ENCODE peak calls at places on chromosomes 2 and 18, in eight cellular contexts. F is heart right ventricle, T is colonic mucosa, E is nephron progenitor cell, V is OCI-LY7, Z is brain microvascular endothelial cell, J is epithelial cell of esophagus, N is foreskin fibroblast. M is an unnamed sample.

GRCh38 chr2:28557389-28558119 is 61.7 kb downstream of the PLB1 start:
- DNase-seq in E (no peak), N (no peak), Z (no peak), J (no peak), V (no peak), T (no peak), F (no peak), M (no peak)

GRCh38 chr18:7122376-7122775 is 4.8 kb upstream of the LAMA1 start:
- DNase-seq in E (no peak), J (no peak), V (no peak), T (no peak), F (no peak), N (no peak), Z (no peak), M (no peak)

GRCh38 chr2:199875400-199875799 is 24.4 kb upstream of the FTCDNL1 start:
- DNase-seq in N (no peak), F (no peak), T (no peak), E (no peak), J (no peak), V (no peak), Z (no peak), M (no peak)

GRCh38 chr2:128389521-128389920 is 70.9 kb upstream of the HS6ST1 start:
- DNase-seq in Z (no peak), T (no peak), E (no peak), F (no peak), N (no peak), J (no peak), V (no peak), M (no peak)

GRCh38 chr18:33914399-33914798 is 310.3 kb downstream of the NOL4 start:
- DNase-seq in V (no peak), Z (peak), T (no peak), J (peak), F (no peak), E (no peak), N (no peak), M (no peak)

GRCh38 chr2:210663574-210663973 is 107.2 kb downstream of the CPS1 start:
- DNase-seq in V (no peak), J (peak), F (peak), N (peak), E (peak), Z (peak), T (no peak), M (no peak)

GRCh38 chr2:148999451-148999891 is 39.0 kb upstream of the LYPD6B start:
- DNase-seq in Z (no peak), T (peak), J (no peak), F (no peak), E (no peak), V (no peak), N (no peak), M (no peak)

GRCh38 chr18:68991281-68991680 is 193.4 kb downstream of the CCDC102B start:
- DNase-seq in J (no peak), F (no peak), T (no peak), E (no peak), Z (peak), V (no peak), N (peak), M (no peak)

GRCh38 chr2:15174567-15174966 is 386.6 kb downstream of the NBAS start:
- DNase-seq in V (no peak), N (no peak), J (no peak), T (no peak), Z (no peak), F (no peak), E (no peak), M (no peak)

GRCh38 chr2:239951825-239952224 is 73.3 kb downstream of the NDUFA10 start:
- DNase-seq in V (no peak), E (no peak), Z (no peak), J (no peak), T (no peak), N (no peak), F (no peak), M (no peak)

GRCh38 chr2:154455871-154456270 is 242.6 kb upstream of the KCNJ3 start:
- DNase-seq in N (no peak), V (no peak), F (no peak), E (no peak), J (no peak), Z (no peak), T (no peak), M (no peak)
- TF ChIP-seq CTCF in N (no peak), V (no peak), F (no peak), E (no peak), J (no peak), Z (no peak), T (no peak), M (no peak)

GRCh38 chr18:53148056-53148574 is 808.1 kb downstream of the DCC start:
- DNase-seq in Z (no peak), N (no peak), V (no peak), T (no peak), E (peak), J (no peak), F (no peak), M (no peak)

GRCh38 chr18:53152478-53152877 is 812.5 kb downstream of the DCC start:
- DNase-seq in J (no peak), Z (no peak), V (no peak), F (no peak), E (no peak), N (no peak), T (no peak), M (no peak)

GRCh38 chr18:53153800-53154199 is 813.8 kb downstream of the DCC start:
- DNase-seq in T (no peak), E (no peak), Z (no peak), J (no peak), F (no peak), V (no peak), N (no peak), M (no peak)

GRCh38 chr18:53147472-53147871 is 807.5 kb downstream of the DCC start:
- DNase-seq in F (no peak), T (no peak), J (no peak), N (no peak), Z (no peak), E (no peak), V (no peak), M (no peak)

GRCh38 chr18:53153281-53153680 is 813.3 kb downstream of the DCC start:
- DNase-seq in V (peak), N (no peak), Z (no peak), F (no peak), T (no peak), J (no peak), E (peak), M (no peak)
- TF ChIP-seq CTCF in V (peak), N (no peak), Z (no peak), F (peak), T (no peak), J (no peak), E (peak), M (no peak)

DNA sequence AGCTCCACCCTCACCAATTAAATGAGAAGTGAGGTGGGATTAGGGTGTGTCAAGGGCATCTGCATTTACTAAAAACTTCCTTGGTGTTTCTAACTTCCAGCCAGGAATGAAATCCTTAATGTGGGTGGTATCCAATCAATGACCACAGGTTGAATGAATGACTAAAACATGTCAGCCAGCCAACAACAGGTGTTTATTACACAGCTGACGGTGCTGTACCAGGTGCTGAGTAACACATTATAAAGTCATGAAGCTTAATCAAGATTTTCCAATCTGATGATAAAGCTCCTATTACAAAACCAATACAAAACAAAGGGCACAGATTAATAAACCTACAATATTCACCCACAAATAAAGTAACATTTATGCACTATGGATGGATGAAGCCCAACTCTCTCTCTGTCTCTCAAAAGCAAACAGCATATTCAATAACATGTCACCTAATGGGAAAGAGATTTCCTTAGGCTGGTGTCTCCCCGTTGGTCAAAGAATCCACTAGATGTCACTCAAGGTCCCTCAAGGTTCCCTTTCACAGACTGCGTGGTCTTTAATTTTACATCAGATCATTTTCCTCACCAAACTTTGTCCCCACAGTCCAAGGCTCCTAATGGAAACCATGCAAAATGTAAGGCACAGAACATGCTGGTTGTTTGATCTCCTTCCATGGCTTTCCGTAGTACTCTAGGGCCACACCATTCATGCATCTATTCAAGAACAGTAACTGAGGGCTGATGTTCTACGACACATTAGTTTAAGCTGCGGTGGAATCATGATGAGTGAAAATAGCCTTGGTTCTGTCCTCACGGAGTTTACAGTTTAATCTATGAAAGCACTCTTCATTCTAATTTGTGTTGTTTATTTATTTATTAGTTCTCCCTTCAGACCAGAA is 6.4 kb upstream of the PTPN4 start:
- DNase-seq in T (peak), V (peak), J (peak), Z (peak), N (peak), E (peak), F (no peak), M (no peak)
- TF ChIP-seq CTCF in T (peak), V (peak), J (peak), Z (peak), N (peak), E (peak), F (peak), M (peak)

DNA sequence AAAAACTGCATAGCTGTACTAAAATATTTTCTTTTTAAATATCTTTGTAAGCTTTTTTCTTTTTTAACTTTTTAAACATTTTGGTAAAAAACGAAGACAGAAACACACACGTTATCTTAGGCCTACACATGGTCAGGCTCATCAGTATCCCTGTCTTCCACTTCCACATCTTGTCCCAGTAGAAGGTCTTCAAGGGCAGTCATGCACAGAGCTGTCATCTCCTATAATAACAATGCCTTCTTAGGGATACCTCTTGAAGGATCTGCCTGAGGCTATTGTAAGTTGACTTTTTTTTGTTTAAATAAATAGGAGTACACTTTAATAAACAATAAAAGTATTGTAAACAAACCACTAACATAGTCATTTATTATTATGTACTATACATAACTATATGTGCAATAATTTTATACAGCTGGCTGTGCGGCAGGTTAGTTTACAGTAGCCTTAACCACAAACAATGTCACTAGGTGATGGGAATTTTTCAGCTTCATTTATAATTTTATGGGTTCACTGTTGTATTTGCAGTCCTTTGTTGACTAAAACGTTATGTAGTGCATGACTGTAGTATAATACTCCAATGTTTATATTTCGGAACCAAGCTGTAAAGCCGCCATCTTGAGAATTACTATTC is 124.4 kb downstream of the MAP4K4 start:
- DNase-seq in Z (no peak), N (no peak), T (no peak), J (no peak), E (no peak), V (no peak), F (no peak), M (no peak)
- TF ChIP-seq CTCF in Z (no peak), N (no peak), T (no peak), J (no peak), E (no peak), V (no peak), F (no peak), M (no peak)

GRCh38 chr2:142980246-142981068 is 103.0 kb downstream of the KYNU start:
- DNase-seq in F (no peak), Z (peak), J (peak), E (no peak), V (peak), T (no peak), N (no peak), M (no peak)
- TF ChIP-seq CTCF in F (peak), Z (peak), J (peak), E (peak), V (peak), T (peak), N (peak), M (peak)

GRCh38 chr18:75854174-75854573 is 426.7 kb upstream of the SMIM21 start:
- DNase-seq in N (no peak), V (peak), E (no peak), J (no peak), Z (no peak), T (no peak), F (no peak), M (no peak)
- TF ChIP-seq CTCF in N (peak), V (peak), E (no peak), J (peak), Z (peak), T (peak), F (no peak), M (no peak)

M was measured in keratinocyte.